ENCODE peak calls at places on chromosome 17, in four cellular contexts. E is heart left ventricle, G is A549, P is adrenal gland. I is an unnamed sample.
A peak's percentile ranks its signal among the peaks of the same experiment; 100 is the strongest.

GRCh38 chr17:57783338-57783742 is 38.2 kb upstream of the CCDC182 start:
- DNase-seq in E (peak; percentile 71), P (peak; percentile 88), G (peak; percentile 66), I (peak; percentile 74)

GRCh38 chr17:48215583-48216139 is 108.1 kb downstream of the SNX11 start:
- DNase-seq in P (peak; percentile 59), E (no peak), G (peak; percentile 80), I (peak; percentile 29)

GRCh38 chr17:58626905-58627304 is 64.9 kb downstream of the TEX14 start:
- DNase-seq in E (no peak), P (no peak), G (no peak), I (no peak)

GRCh38 chr17:47742319-47743181 is 9.5 kb downstream of the TBX21 start:
- DNase-seq in E (no peak), G (no peak), P (peak; percentile 43), I (no peak)

GRCh38 chr17:4329838-4330237 is 36.6 kb downstream of the UBE2G1 start:
- DNase-seq in E (no peak), P (no peak), G (peak; percentile 88), I (no peak)

GRCh38 chr17:248337-249235 is 67.1 kb upstream of the DOC2B start:
- DNase-seq in P (peak; percentile 24), E (no peak), G (no peak), I (no peak)

GRCh38 chr17:51850206-51850605 is 308.3 kb downstream of the CA10 start:
- DNase-seq in E (no peak), P (no peak), G (no peak), I (no peak)

GRCh38 chr17:46976626-46977270 is 2.3 kb downstream of the RPRML start:
- DNase-seq in G (peak; percentile 48), E (no peak), P (no peak), I (no peak)

GRCh38 chr17:50210249-50211225 is 9.1 kb upstream of the COL1A1 start:
- DNase-seq in E (peak; percentile 93), G (peak; percentile 54), P (peak; percentile 80), I (no peak)

GRCh38 chr17:80959330-80960036 is 32.2 kb upstream of the CHMP6 start:
- DNase-seq in G (no peak), E (peak; percentile 95), P (peak; percentile 95), I (no peak)

GRCh38 chr17:48382989-48383388 is 47.0 kb downstream of the SKAP1 start:
- DNase-seq in P (no peak), G (no peak), E (no peak), I (no peak)

GRCh38 chr17:40024901-40025300 is 9.7 kb downstream of the CSF3 start:
- DNase-seq in P (no peak), E (no peak), G (no peak), I (no peak)

GRCh38 chr17:7258731-7259554 is 3.3 kb downstream of the CLDN7 start:
- DNase-seq in E (no peak), P (peak; percentile 52), G (peak; percentile 64), I (no peak)

GRCh38 chr17:80816241-80817103 is 175.2 kb upstream of the CHMP6 start:
- DNase-seq in P (no peak), E (no peak), G (no peak), I (no peak)

GRCh38 chr17:72916991-72917390 is 175.5 kb downstream of the SLC39A11 start:
- DNase-seq in E (no peak), G (no peak), P (no peak), I (no peak)

GRCh38 chr17:38746004-38746892 is 1.9 kb downstream of the PCGF2 start:
- DNase-seq in E (no peak), G (no peak), P (peak; percentile 56), I (no peak)

GRCh38 chr17:50845260-50846147 is 10.1 kb downstream of the WFIKKN2 start:
- DNase-seq in P (no peak), E (peak; percentile 57), G (no peak), I (no peak)

GRCh38 chr17:57672205-57672632 is 72.9 kb downstream of the CCDC182 start:
- DNase-seq in E (no peak), P (no peak), G (no peak), I (no peak)

GRCh38 chr17:28746611-28747045 is 2.8 kb downstream of the TRAF4 start:
- DNase-seq in G (peak; percentile 76), E (no peak), P (no peak), I (no peak)

GRCh38 chr17:79752175-79752574 is 21.4 kb downstream of the ENPP7 start:
- DNase-seq in P (no peak), E (no peak), G (no peak), I (no peak)

GRCh38 chr17:80545499-80545826 is 825 bp downstream of the RPTOR start:
- DNase-seq in G (no peak), E (no peak), P (no peak), I (no peak)

GRCh38 chr17:59388070-59388556 is 56.7 kb downstream of the YPEL2 start:
- DNase-seq in G (no peak), E (no peak), P (no peak), I (no peak)

GRCh38 chr17:37708008-37708615 is 36.7 kb downstream of the HNF1B start:
- DNase-seq in P (no peak), E (no peak), G (peak; percentile 41), I (no peak)

GRCh38 chr17:32015245-32016013 is 8.2 kb downstream of the LRRC37B start:
- DNase-seq in P (no peak), G (peak; percentile 26), E (no peak), I (no peak)

GRCh38 chr17:73203135-73203787 is 10.4 kb downstream of the COG1 start:
- DNase-seq in G (no peak), E (peak; percentile 43), P (no peak), I (no peak)

GRCh38 chr17:40284085-40284713 is 3.5 kb upstream of the CDC6 start:
- DNase-seq in G (no peak), P (no peak), E (no peak), I (no peak)

GRCh38 chr17:7175363-7175733 is 3.8 kb downstream of the ASGR1 start:
- DNase-seq in E (no peak), P (no peak), G (no peak), I (no peak)

GRCh38 chr17:40850287-40850972 is 16.6 kb downstream of the KRT12 start:
- DNase-seq in E (no peak), P (no peak), G (peak; percentile 78), I (no peak)

GRCh38 chr17:48153711-48154642 is 46.4 kb downstream of the SNX11 start:
- DNase-seq in E (no peak), P (no peak), G (peak; percentile 74), I (no peak)

GRCh38 chr17:57567278-57567677 is 177.8 kb downstream of the CCDC182 start:
- DNase-seq in E (no peak), G (no peak), P (peak; percentile 81), I (no peak)

GRCh38 chr17:59383893-59384292 is 52.4 kb downstream of the YPEL2 start:
- DNase-seq in P (no peak), E (no peak), G (no peak), I (no peak)

GRCh38 chr17:57016764-57017116 is 38.8 kb downstream of the SCPEP1 start:
- DNase-seq in P (no peak), G (no peak), E (no peak), I (no peak)

GRCh38 chr17:79039171-79039570 is 15.2 kb downstream of the C1QTNF1 start:
- DNase-seq in G (no peak), P (no peak), E (no peak), I (no peak)

GRCh38 chr17:34378664-34379101 is 15.7 kb upstream of the CCL1 start:
- DNase-seq in P (no peak), E (no peak), G (no peak), I (no peak)

GRCh38 chr17:78650093-78650715 is 73.0 kb upstream of the DNAH17 start:
- DNase-seq in P (no peak), E (no peak), G (peak; percentile 37), I (no peak)

GRCh38 chr17:1455291-1455747 is 713 bp downstream of the CRK start:
- DNase-seq in E (peak; percentile 83), G (peak; percentile 84), P (peak; percentile 91), I (no peak)

GRCh38 chr17:27206447-27206846 is 87.5 kb upstream of the WSB1 start:
- DNase-seq in P (no peak), G (peak; percentile 22), E (no peak), I (no peak)

GRCh38 chr17:19796457-19796856 is 48.4 kb upstream of the ALDH3A1 start:
- DNase-seq in P (no peak), E (no peak), G (no peak), I (no peak)
- H3K27ac ChIP-seq in P (no peak overlapping the region), E (no peak overlapping the region), G (no peak overlapping the region), I (no peak overlapping the region)

GRCh38 chr17:66541461-66542182 is 239.2 kb downstream of the PRKCA start:
- DNase-seq in E (no peak), P (no peak), G (no peak), I (no peak)

GRCh38 chr17:66542967-66543525 is 240.6 kb downstream of the PRKCA start:
- DNase-seq in E (no peak), P (no peak), G (no peak), I (no peak)

GRCh38 chr17:66540131-66540781 is 237.8 kb downstream of the PRKCA start:
- DNase-seq in E (peak; percentile 68), G (no peak), P (no peak), I (no peak)

GRCh38 chr17:66543526-66543925 is 241.1 kb downstream of the PRKCA start:
- DNase-seq in G (no peak), P (no peak), E (no peak), I (no peak)

DNA sequence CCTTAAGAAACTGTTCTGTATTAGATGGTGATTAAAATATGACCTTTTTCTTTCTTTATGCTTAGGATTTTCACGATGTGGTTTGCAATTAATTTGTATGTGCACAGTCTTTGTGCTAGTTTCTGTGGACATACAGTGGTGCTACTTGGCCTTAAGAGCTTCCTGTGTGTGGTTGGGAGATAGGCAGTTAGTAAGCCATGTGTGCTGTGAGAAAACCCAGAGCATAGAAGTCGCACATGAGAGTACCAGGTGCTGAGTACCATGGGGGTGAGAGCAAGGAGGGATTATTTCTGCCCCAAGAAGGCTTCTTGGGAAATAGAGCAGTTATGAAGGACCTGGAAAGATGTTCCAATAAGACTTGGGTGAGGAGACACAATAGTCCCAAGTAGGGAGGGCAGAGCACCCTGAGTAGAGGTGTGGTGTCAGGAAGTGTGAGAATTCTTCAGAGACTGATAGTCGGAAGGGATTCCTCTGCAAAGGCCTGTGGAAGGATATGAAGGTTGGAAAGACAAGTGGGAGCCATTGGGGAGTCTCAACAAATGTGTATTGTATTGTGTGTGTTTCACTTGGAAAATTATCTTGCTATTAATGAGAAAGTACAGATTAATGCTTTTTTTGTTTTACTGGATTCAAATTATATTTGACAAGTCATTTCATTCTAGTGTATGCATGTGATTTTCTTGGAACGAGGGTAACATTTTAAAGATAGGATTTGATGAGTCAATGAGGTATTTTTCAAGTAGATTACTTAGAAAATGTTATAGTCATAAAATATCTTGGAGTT is 240.0 kb downstream of the PRKCA start:
- DNase-seq in G (no peak), P (no peak), E (no peak), I (no peak)
- H3K4me3 ChIP-seq in G (no peak overlapping the region), P (no peak overlapping the region), E (no peak overlapping the region), I (no peak overlapping the region)

GRCh38 chr17:17866425-17866824 is 29.6 kb upstream of the SREBF1 start:
- DNase-seq in G (no peak), P (no peak), E (no peak), I (no peak)
- H3K27ac ChIP-seq in G (no peak overlapping the region), P (no peak overlapping the region), E (no peak overlapping the region), I (no peak overlapping the region)

DNA sequence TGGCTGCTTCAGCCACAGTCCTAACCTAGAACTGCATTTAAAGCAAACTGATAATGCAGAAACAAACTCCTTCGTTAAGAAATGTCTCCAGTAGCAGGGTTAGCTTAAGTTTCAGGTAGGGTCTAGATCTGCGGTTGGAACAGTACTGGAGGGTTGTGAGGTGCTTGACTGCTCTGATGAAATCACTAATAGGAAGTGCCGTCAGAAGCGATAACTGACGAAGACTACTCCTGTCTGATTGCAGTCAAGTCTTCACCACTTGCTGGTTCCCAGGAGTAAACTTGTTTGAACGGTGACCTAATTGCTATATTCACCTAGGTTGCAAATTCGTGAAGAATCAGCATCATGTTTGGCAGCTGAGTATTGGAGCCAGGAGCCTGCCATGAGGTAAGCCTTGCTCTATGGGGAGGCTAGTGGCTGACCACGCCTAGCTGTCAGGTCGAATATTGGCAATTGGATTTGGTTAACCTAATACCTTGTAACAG is 24.5 kb downstream of the TRPV2 start:
- DNase-seq in G (no peak), P (no peak), E (no peak), I (no peak)
- H3K4me3 ChIP-seq in G (peak overlapping the region; percentile 75), P (peak overlapping the region; percentile 55), E (peak overlapping the region; percentile 83), I (peak overlapping the region; percentile 92)